ENCODE peak calls at places on chromosomes 2 and 18, in five cellular contexts. H is activated CD8-positive, alpha-beta T cell treated with anti-CD3 and anti-CD28 coated beads for 36 hours; J is omental fat pad; E is tibial artery; F is astrocyte of the cerebellum. W is an unnamed sample.

GRCh38 chr2:224126001-224126400 is 86.9 kb upstream of the SERPINE2 start:
- DNase-seq in H (no peak), J (no peak), E (no peak), F (no peak), W (no peak)

GRCh38 chr2:182068811-182069210 is 83.2 kb downstream of the PPP1R1C start:
- DNase-seq in H (no peak), J (no peak), E (no peak), F (no peak), W (no peak)

GRCh38 chr2:126839711-126840110 is 59.0 kb upstream of the TEX51 start:
- DNase-seq in H (no peak), J (no peak), E (no peak), F (no peak), W (no peak)

GRCh38 chr2:52135235-52135634 is 1103.3 kb upstream of the NRXN1 start:
- DNase-seq in H (no peak), J (no peak), E (no peak), F (no peak), W (no peak)

GRCh38 chr18:812673-813404 is 797 bp upstream of the YES1 start:
- DNase-seq in H (peak), J (peak), E (peak), F (peak), W (peak)

GRCh38 chr2:59713577-59713976 is 839.9 kb downstream of the BCL11A start:
- DNase-seq in H (no peak), J (no peak), E (no peak), F (no peak), W (no peak)

GRCh38 chr2:211516537-211516936 is 960.1 kb downstream of the CPS1 start:
- DNase-seq in H (no peak), J (no peak), E (no peak), F (no peak), W (no peak)

GRCh38 chr2:158953926-158954763 is 14.3 kb upstream of the TANC1 start:
- DNase-seq in H (peak), J (peak), E (peak), F (peak), W (no peak)

GRCh38 chr2:199339826-199340605 is 117.7 kb downstream of the SATB2 start:
- DNase-seq in H (no peak), J (no peak), E (no peak), F (no peak), W (no peak)

GRCh38 chr18:3595282-3596273 is 145.6 kb downstream of the TGIF1 start:
- DNase-seq in H (peak), J (no peak), E (no peak), F (peak), W (no peak)

GRCh38 chr2:201126308-201127127 is 10.6 kb downstream of the CFLAR start:
- DNase-seq in H (peak), J (no peak), E (no peak), F (no peak), W (no peak)

GRCh38 chr2:3313845-3314375 is 63.7 kb downstream of the EIPR1 start:
- DNase-seq in H (no peak), J (no peak), E (no peak), F (no peak), W (no peak)

GRCh38 chr2:163878718-163879117 is 142.9 kb upstream of the FIGN start:
- DNase-seq in H (peak), J (no peak), E (no peak), F (no peak), W (peak)

GRCh38 chr2:47520302-47520630 is 117.3 kb downstream of the MSH2 start:
- DNase-seq in H (peak), J (no peak), E (no peak), F (no peak), W (no peak)

GRCh38 chr2:220104871-220105351 is 477.5 kb downstream of the SLC4A3 start:
- DNase-seq in H (no peak), J (no peak), E (no peak), F (peak), W (peak)

GRCh38 chr2:108184421-108184820 is 55.3 kb upstream of the SULT1C3 start:
- DNase-seq in H (peak), J (no peak), E (no peak), F (no peak), W (peak)

GRCh38 chr2:241272298-241272721 is 43.2 kb downstream of the HDLBP start:
- DNase-seq in H (peak), J (no peak), E (no peak), F (no peak), W (peak)

GRCh38 chr2:168955321-168955720 is 54.2 kb downstream of the G6PC2 start:
- DNase-seq in H (no peak), J (no peak), E (no peak), F (no peak), W (no peak)

GRCh38 chr2:163345795-163346573 is 389.8 kb downstream of the FIGN start:
- DNase-seq in H (no peak), J (no peak), E (no peak), F (peak), W (peak)

GRCh38 chr2:130898553-130898952 is 61.8 kb downstream of the ARHGEF4 start:
- DNase-seq in H (no peak), J (no peak), E (no peak), F (no peak), W (no peak)

GRCh38 chr2:54522624-54523281 is 66.6 kb downstream of the SPTBN1 start:
- DNase-seq in H (peak), J (no peak), E (no peak), F (no peak), W (peak)

GRCh38 chr2:139946690-139947089 is 1166.5 kb upstream of the NXPH2 start:
- DNase-seq in H (no peak), J (no peak), E (no peak), F (no peak), W (no peak)

GRCh38 chr2:25295654-25296053 is 46.1 kb downstream of the DNMT3A start:
- DNase-seq in H (no peak), J (no peak), E (no peak), F (no peak), W (no peak)

GRCh38 chr2:172348555-172349288 is 78.7 kb upstream of the ITGA6 start:
- DNase-seq in H (no peak), J (no peak), E (no peak), F (no peak), W (no peak)

GRCh38 chr2:168641636-168642035 is 160.8 kb upstream of the NOSTRIN start:
- DNase-seq in H (no peak), J (no peak), E (no peak), F (no peak), W (no peak)

GRCh38 chr2:74290466-74291216 is 52.6 kb downstream of the SLC4A5 start:
- DNase-seq in H (peak), J (no peak), E (no peak), F (no peak), W (no peak)

GRCh38 chr2:80496770-80497169 is 192.2 kb upstream of the LRRTM1 start:
- DNase-seq in H (no peak), J (no peak), E (no peak), F (peak), W (no peak)

GRCh38 chr2:46666044-46666662 is 186.8 kb downstream of the TMEM247 start:
- DNase-seq in H (no peak), J (no peak), E (no peak), F (no peak), W (no peak)

GRCh38 chr2:39013871-39014270 is 107.0 kb downstream of the SOS1 start:
- DNase-seq in H (no peak), J (no peak), E (no peak), F (no peak), W (no peak)

GRCh38 chr2:219168526-219168925 is 1.3 kb downstream of the SLC23A3 start:
- DNase-seq in H (no peak), J (no peak), E (no peak), F (no peak), W (no peak)

GRCh38 chr2:232993231-232993821 is 19.7 kb downstream of the NGEF start:
- DNase-seq in H (no peak), J (no peak), E (no peak), F (no peak), W (no peak)

GRCh38 chr2:187986392-187987105 is 305.1 kb upstream of the GULP1 start:
- DNase-seq in H (no peak), J (no peak), E (no peak), F (no peak), W (no peak)

GRCh38 chr2:128638311-128638710 is 319.6 kb upstream of the HS6ST1 start:
- DNase-seq in H (no peak), J (no peak), E (peak), F (no peak), W (no peak)

GRCh38 chr2:240452471-240453256 is 17.2 kb downstream of the GPC1 start:
- DNase-seq in H (no peak), J (no peak), E (no peak), F (no peak), W (peak)

GRCh38 chr2:70766357-70767093 is 1.5 kb downstream of the ADD2 start:
- DNase-seq in H (no peak), J (no peak), E (no peak), F (no peak), W (no peak)

GRCh38 chr2:70769450-70769849 is 1.4 kb upstream of the ADD2 start:
- DNase-seq in H (no peak), J (no peak), E (no peak), F (no peak), W (no peak)

GRCh38 chr2:70767094-70767698 is 804 bp downstream of the ADD2 start:
- DNase-seq in H (peak), J (no peak), E (no peak), F (no peak), W (peak)

GRCh38 chr2:70768585-70769085 is 635 bp upstream of the ADD2 start:
- DNase-seq in H (no peak), J (no peak), E (no peak), F (no peak), W (no peak)

GRCh38 chr2:70767699-70768584 is at the start of gene ADD2:
- DNase-seq in H (peak), J (no peak), E (no peak), F (no peak), W (peak)
- TF ChIP-seq CTCF in H (peak), J (no peak), E (no peak), F (peak), W (peak)

GRCh38 chr18:36828157-36828629 is 609 bp downstream of the TPGS2 start:
- DNase-seq in H (peak), J (no peak), E (peak), F (peak), W (no peak)
- TF ChIP-seq CTCF in H (no peak), J (no peak), E (no peak), F (no peak), W (no peak)

DNA sequence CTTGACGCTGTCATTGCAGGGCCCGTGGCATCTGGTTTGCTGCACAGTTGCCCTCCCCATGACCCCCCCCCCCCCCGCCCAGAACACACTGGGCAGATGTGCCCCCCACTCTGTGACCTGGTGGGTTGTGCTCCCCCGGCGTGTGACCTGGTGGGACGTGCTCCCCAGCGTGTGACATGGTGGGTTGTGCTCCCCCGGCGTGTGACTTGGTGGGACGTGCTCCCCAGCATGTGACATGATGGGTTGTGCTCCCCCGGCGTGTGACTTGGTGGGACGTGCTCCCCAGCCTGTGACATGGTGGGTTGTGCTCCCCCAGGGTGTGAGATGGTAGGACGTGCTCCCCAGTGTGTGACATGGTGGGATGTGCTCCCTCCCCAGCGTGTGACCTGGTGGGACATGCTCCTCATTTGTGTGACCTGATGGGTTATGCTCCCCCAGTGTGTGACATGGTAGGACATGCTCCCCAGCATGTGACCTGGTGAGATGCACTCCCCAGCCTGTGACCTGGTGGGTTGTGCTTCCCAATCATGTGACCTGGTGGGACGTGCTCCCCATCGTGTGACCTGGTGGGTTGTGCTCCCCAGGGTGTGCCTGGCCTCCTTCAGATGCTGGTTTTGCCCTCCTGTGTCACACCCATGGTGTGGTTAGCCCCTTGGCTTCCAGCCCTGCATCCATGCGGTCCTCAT is 213.7 kb downstream of the AGAP1 start:
- DNase-seq in H (no peak), J (no peak), E (no peak), F (no peak), W (no peak)
- TF ChIP-seq CTCF in H (no peak), J (no peak), E (no peak), F (no peak), W (no peak)

GRCh38 chr2:45114221-45114955 is 105.1 kb upstream of the SIX2 start:
- DNase-seq in H (no peak), J (no peak), E (no peak), F (no peak), W (no peak)
- TF ChIP-seq CTCF in H (no peak), J (no peak), E (no peak), F (no peak), W (no peak)

W was measured in endothelial cell.